ENCODE peak calls at places on chromosome 3, in five cellular contexts. R, X, D, H and E are unnamed samples.

GRCh38 chr3:147925272-147925671 is 516.1 kb downstream of the ZIC1 start:
- DNase-seq in H (no peak), X (no peak), D (no peak), R (no peak), E (no peak)

GRCh38 chr3:171640520-171641412 is 169.5 kb downstream of the PLD1 start:
- DNase-seq in H (no peak), R (peak), X (peak), D (no peak), E (no peak)

GRCh38 chr3:187811580-187812250 is 66.4 kb upstream of the BCL6 start:
- DNase-seq in R (no peak), H (no peak), D (no peak), X (no peak), E (no peak)

GRCh38 chr3:13092621-13093339 is 19.6 kb upstream of the IQSEC1 start:
- DNase-seq in H (no peak), D (no peak), R (no peak), X (no peak), E (no peak)

GRCh38 chr3:127035672-127036071 is 52.8 kb downstream of the PLXNA1 start:
- DNase-seq in X (no peak), D (peak), H (no peak), R (no peak), E (no peak)

GRCh38 chr3:172094621-172095557 is 55.5 kb downstream of the FNDC3B start:
- DNase-seq in D (no peak), H (peak), R (no peak), X (no peak), E (no peak)

GRCh38 chr3:46861996-46862688 is 1.1 kb downstream of the MYL3 start:
- DNase-seq in X (no peak), R (no peak), H (no peak), D (no peak), E (no peak)

GRCh38 chr3:47420511-47421484 is 40.0 kb downstream of the PTPN23 start:
- DNase-seq in D (peak), H (peak), R (peak), X (peak), E (peak)

GRCh38 chr3:9193211-9193610 is 56.2 kb downstream of the SRGAP3 start:
- DNase-seq in R (no peak), H (no peak), X (no peak), D (no peak), E (no peak)

GRCh38 chr3:116341916-116342315 is 103.4 kb downstream of the LSAMP start:
- DNase-seq in X (no peak), R (no peak), D (no peak), H (peak), E (no peak)

DNA sequence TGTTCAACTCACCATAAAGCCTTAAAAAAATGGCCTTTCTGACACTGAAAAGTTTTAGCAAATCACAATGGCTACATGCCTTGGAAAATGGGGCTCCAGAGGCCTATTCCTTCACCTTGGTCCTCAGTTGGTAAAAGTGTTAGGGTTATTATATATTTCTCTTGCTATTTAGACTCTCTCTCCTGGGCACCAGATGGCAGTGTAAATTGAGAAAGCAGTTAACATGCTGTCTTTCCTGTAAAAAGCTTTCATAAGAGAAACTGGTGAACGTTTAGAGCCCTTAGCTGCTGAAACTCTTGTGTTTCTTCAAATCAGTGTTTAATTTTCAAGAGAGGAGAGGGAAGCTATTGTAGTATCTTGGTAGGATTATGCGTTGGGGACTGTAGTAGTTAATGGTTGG is 89.9 kb downstream of the LRTM1 start:
- DNase-seq in R (no peak), X (no peak), D (no peak), H (no peak), E (peak)
- TF ChIP-seq JUND in R (no peak), X (no peak), D (no peak), H (no peak), E (no peak)

DNA sequence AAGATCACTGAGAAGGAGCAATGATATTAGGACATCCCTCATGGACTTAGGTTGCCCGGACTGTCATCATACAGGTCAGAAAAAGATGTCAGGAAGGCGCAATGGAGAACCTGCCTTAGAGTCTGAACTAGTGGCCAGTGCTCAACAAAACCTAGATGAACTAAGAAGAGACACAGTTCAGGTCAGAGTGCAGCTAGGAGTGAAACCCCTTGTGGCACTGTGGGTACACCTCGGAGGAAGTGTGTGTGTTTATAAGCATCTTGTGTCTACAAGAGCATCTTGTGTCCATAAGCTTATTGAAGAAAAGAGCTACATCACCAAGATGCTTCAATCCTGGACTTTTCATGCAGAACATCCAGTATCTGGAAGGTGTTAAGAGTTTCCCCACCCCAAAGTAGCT is 315.7 kb downstream of the MAGI1 start:
- DNase-seq in D (no peak), H (no peak), X (no peak), R (no peak), E (no peak)
- TF ChIP-seq JUND in D (no peak), H (no peak), X (no peak), R (no peak), E (no peak)

GRCh38 chr3:59783468-59783988 is 733.7 kb upstream of the CFAP20DC start:
- DNase-seq in R (no peak), D (no peak), H (no peak), X (no peak), E (no peak)
- TF ChIP-seq JUND in R (no peak), D (no peak), H (no peak), X (no peak), E (no peak)

DNA sequence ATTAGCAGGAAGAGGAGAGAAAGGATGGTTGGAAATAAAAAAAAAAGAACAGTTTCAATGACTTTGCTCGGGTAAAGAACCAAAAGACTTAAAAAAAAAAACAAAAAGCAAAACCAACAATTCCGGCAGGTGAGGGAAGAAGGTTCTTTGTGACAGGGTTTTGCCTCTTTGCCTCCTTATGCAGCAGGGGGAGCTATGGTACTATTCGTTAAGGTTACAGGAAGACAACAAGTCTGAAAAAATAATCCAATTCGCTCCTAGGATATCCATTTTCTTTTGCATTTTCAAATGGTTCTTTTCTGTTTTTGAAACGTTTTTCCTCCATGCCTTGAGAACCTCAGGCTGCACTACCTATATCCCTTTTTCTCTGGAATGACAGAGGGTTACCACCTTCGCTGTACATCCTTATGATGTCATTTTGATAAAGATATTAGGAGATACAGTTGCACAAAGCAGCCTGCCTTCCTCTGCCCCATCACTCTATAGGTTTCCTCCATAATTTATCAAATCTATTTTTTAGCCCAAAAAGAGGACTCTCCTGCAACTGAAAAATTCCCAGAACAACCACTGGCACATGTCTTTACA is 55.0 kb downstream of the CFAP20DC start:
- DNase-seq in H (peak), X (peak), D (peak), R (peak), E (peak)
- TF ChIP-seq JUND in H (no peak), X (no peak), D (no peak), R (no peak), E (no peak)